ENCODE peak calls at places on chromosomes 7 and 10, in five cellular contexts. Y is ascending aorta; S is neural progenitor cell; E is AG04450; D is CD8-positive, alpha-beta memory T cell. A is an unnamed sample.

GRCh38 chr10:60312818-60313588 is 76.7 kb downstream of the ANK3 start:
- DNase-seq in Y (no peak), E (no peak), S (no peak), D (no peak), A (peak; percentile 52)

GRCh38 chr10:129244298-129244697 is 222.7 kb upstream of the MGMT start:
- DNase-seq in D (no peak), S (no peak), E (no peak), Y (no peak), A (no peak)

GRCh38 chr7:115475774-115476407 is 554.0 kb downstream of the MDFIC start:
- DNase-seq in E (no peak), D (no peak), S (peak; percentile 70), Y (no peak), A (no peak)

GRCh38 chr10:36096571-36096970 is 454.5 kb upstream of the FZD8 start:
- DNase-seq in Y (no peak), E (no peak), D (no peak), S (no peak), A (no peak)

GRCh38 chr7:55534262-55534915 is 37.9 kb downstream of the VOPP1 start:
- DNase-seq in D (peak; percentile 68), S (no peak), Y (peak; percentile 42), E (no peak), A (peak; percentile 70)

GRCh38 chr10:90222939-90223338 is 521.5 kb downstream of the KIF20B start:
- DNase-seq in D (no peak), Y (no peak), E (no peak), S (no peak), A (no peak)

GRCh38 chr10:5479481-5480161 is 19.7 kb downstream of the CALML5 start:
- DNase-seq in Y (no peak), D (no peak), S (no peak), E (no peak), A (no peak)

GRCh38 chr7:141558544-141559183 is 7.5 kb downstream of the AGK start:
- DNase-seq in S (no peak), D (no peak), Y (no peak), E (no peak), A (no peak)

GRCh38 chr7:136251826-136252225 is 274.7 kb upstream of the MTPN start:
- DNase-seq in S (no peak), E (no peak), Y (no peak), D (no peak), A (no peak)

GRCh38 chr7:37110641-37111421 is 337.8 kb downstream of the ELMO1 start:
- DNase-seq in S (no peak), E (no peak), Y (no peak), D (no peak), A (no peak)

GRCh38 chr7:15503603-15504280 is 58.1 kb downstream of the AGMO start:
- DNase-seq in S (no peak), E (no peak), Y (no peak), D (no peak), A (no peak)

GRCh38 chr10:18665815-18666558 is 6.8 kb downstream of the ARL5B start:
- DNase-seq in S (no peak), Y (no peak), E (no peak), D (no peak), A (no peak)

GRCh38 chr10:79139124-79139835 is 70.5 kb downstream of the ZMIZ1 start:
- DNase-seq in E (peak; percentile 83), S (peak; percentile 45), D (no peak), Y (no peak), A (no peak)

GRCh38 chr7:153170287-153170686 is 410.7 kb downstream of the ACTR3B start:
- DNase-seq in Y (no peak), S (no peak), E (no peak), D (no peak), A (no peak)

GRCh38 chr10:132290631-132291030 is 17.1 kb downstream of the STK32C start:
- DNase-seq in E (no peak), D (no peak), Y (no peak), S (no peak), A (no peak)

GRCh38 chr7:129367700-129368388 is 66.4 kb upstream of the STRIP2 start:
- DNase-seq in S (peak; percentile 86), E (no peak), Y (peak; percentile 12), D (peak; percentile 74), A (peak; percentile 59)

GRCh38 chr7:75638607-75639070 is 100.1 kb downstream of the HIP1 start:
- DNase-seq in S (peak; percentile 89), Y (no peak), D (no peak), E (peak; percentile 6), A (peak; percentile 53)

GRCh38 chr10:43340619-43341018 is 30.8 kb upstream of the FXYD4 start:
- DNase-seq in Y (no peak), E (no peak), D (no peak), S (no peak), A (peak; percentile 93)

GRCh38 chr10:78904196-78904595 is 164.6 kb upstream of the ZMIZ1 start:
- DNase-seq in S (no peak), Y (no peak), D (no peak), E (no peak), A (no peak)

GRCh38 chr10:128863823-128864405 is 603.1 kb upstream of the MGMT start:
- DNase-seq in D (no peak), Y (no peak), S (no peak), E (no peak), A (no peak)

GRCh38 chr7:135773451-135773850 is 24.8 kb upstream of the FAM180A start:
- DNase-seq in D (no peak), E (no peak), S (peak; percentile 17), Y (no peak), A (no peak)

GRCh38 chr7:135650831-135651573 is 11.3 kb upstream of the STMP1 start:
- DNase-seq in E (no peak), Y (no peak), D (no peak), S (no peak), A (no peak)

GRCh38 chr10:132988988-132989387 is 46.6 kb upstream of the CFAP46 start:
- DNase-seq in S (no peak), E (no peak), Y (no peak), D (no peak), A (no peak)

GRCh38 chr10:20034732-20035131 is 218.5 kb downstream of the PLXDC2 start:
- DNase-seq in E (no peak), D (no peak), Y (no peak), S (no peak), A (no peak)

GRCh38 chr10:102131286-102132170 is 1.3 kb upstream of the PPRC1 start:
- DNase-seq in D (no peak), Y (no peak), E (no peak), S (no peak), A (no peak)

GRCh38 chr10:97937928-97938327 is 88.3 kb downstream of the GOLGA7B start:
- DNase-seq in E (no peak), S (no peak), Y (no peak), D (no peak), A (no peak)

GRCh38 chr10:89846276-89846630 is 144.9 kb downstream of the KIF20B start:
- DNase-seq in S (no peak), D (no peak), Y (no peak), E (no peak), A (no peak)

GRCh38 chr10:113983552-113983951 is 60.1 kb upstream of the ADRB1 start:
- DNase-seq in D (no peak), S (no peak), Y (no peak), E (no peak), A (no peak)

GRCh38 chr7:151024435-151025056 is at the start of gene ATG9B:
- DNase-seq in S (no peak), Y (no peak), E (no peak), D (no peak), A (no peak)

GRCh38 chr7:106119719-106120118 is 7.6 kb upstream of the SYPL1 start:
- DNase-seq in Y (no peak), E (no peak), D (no peak), S (no peak), A (no peak)
- H3K27ac ChIP-seq in Y (no peak overlapping the region), E (no peak overlapping the region), D (no peak overlapping the region), S (no peak overlapping the region), A (no peak overlapping the region)

GRCh38 chr7:143382791-143383641 is 1.9 kb downstream of the ZYX start:
- DNase-seq in E (no peak), Y (no peak), D (no peak), S (no peak), A (no peak)
- H3K27ac ChIP-seq in E (peak overlapping the region; percentile 39), Y (peak overlapping the region; percentile 99), D (no peak overlapping the region), S (no peak overlapping the region), A (peak overlapping the region; percentile 95)

GRCh38 chr10:7795605-7796004 is 7.6 kb downstream of the ATP5F1C start:
- DNase-seq in Y (no peak), E (no peak), S (no peak), D (no peak), A (no peak)

GRCh38 chr10:7794627-7795026 is 6.7 kb downstream of the ATP5F1C start:
- DNase-seq in E (no peak), Y (no peak), S (no peak), D (no peak), A (no peak)

GRCh38 chr10:7788640-7789335 is 811 bp downstream of the ATP5F1C start:
- DNase-seq in S (peak; percentile 52), E (no peak), D (peak; percentile 48), Y (no peak), A (peak; percentile 38)

GRCh38 chr10:7789390-7789789 is 1.4 kb downstream of the ATP5F1C start:
- DNase-seq in S (no peak), D (no peak), Y (no peak), E (no peak), A (peak; percentile 13)

DNA sequence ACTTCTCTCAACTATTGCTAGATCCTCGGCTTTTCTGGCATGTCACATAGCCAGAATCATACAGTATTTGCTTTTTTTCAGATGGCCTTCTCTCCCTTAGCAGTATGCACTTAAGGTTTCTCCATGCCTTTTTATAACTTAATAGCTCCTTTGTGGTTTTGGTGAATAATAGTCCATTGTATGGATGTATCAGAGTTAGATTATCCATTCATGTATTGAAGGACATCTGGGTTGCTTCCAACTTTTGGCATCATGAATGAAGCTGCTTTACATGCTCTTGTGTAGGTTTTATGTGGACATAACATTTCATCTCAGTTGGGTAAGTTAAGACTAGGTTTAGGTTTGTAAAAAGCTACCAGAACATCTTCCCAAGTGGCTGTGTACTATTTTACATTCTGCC is 4.6 kb downstream of the ATP5F1C start:
- DNase-seq in D (no peak), E (no peak), Y (no peak), S (no peak), A (no peak)
- H3K27ac ChIP-seq in D (no peak overlapping the region), E (no peak overlapping the region), Y (no peak overlapping the region), S (no peak overlapping the region), A (no peak overlapping the region)

GRCh38 chr7:28802450-28802849 is 155.7 kb downstream of the TRIL start:
- DNase-seq in D (no peak), E (no peak), S (no peak), Y (no peak), A (no peak)

GRCh38 chr7:28807396-28807994 is 150.6 kb downstream of the TRIL start:
- DNase-seq in S (no peak), E (no peak), D (no peak), Y (no peak), A (no peak)

GRCh38 chr7:28804990-28805389 is 153.1 kb downstream of the TRIL start:
- DNase-seq in S (no peak), D (no peak), Y (no peak), E (peak; percentile 56), A (peak; percentile 44)

GRCh38 chr7:28806841-28807240 is 151.3 kb downstream of the TRIL start:
- DNase-seq in S (no peak), Y (no peak), D (no peak), E (no peak), A (peak; percentile 24)

DNA sequence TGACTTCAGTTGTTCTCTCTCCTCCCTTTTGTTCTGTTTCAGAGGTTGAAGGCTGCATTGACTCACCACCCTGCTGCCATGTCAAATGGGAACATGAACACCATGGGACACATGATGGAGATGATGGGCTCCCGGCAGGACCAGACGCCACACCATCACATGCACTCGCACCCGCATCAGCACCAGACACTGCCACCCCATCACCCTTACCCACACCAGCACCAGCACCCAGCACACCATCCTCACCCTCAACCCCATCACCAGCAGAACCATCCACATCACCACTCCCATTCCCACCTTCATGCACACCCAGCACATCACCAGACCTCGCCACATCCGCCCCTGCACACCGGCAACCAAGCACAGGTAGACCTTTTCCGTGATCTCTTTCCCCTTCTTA is 154.0 kb downstream of the TRIL start:
- DNase-seq in E (no peak), S (no peak), D (no peak), Y (no peak), A (no peak)
- H3K27ac ChIP-seq in E (no peak overlapping the region), S (no peak overlapping the region), D (no peak overlapping the region), Y (no peak overlapping the region), A (no peak overlapping the region)